ENCODE peak calls at places on chromosome 22, in six cellular contexts. M is A549; C is activated CD4-positive, alpha-beta T cell treated with anti-CD3 and anti-CD28 coated beads, Interleukin-2, amount 10 ng/mL, durations not matched to agents 7 days and 5 days; G is activated CD8-positive, alpha-beta memory T cell treated with anti-CD3 and anti-CD28 coated beads, Interleukin-2, amount 50 U/mL, for 48 hours; S is AML-193; V is brain pericyte. K is an unnamed sample.

GRCh38 chr22:49239264-49240015 is 588.2 kb downstream of the BRD1 start:
- DNase-seq in M (no peak), C (no peak), G (no peak), S (no peak), V (no peak), K (no peak)

GRCh38 chr22:47918936-47919505 is 1156.6 kb downstream of the TBC1D22A start:
- DNase-seq in M (no peak), C (no peak), G (no peak), S (no peak), V (no peak), K (no peak)

GRCh38 chr22:38674888-38675287 is 6.9 kb upstream of the TOMM22 start:
- DNase-seq in M (no peak), C (no peak), G (no peak), S (no peak), V (no peak), K (no peak)

GRCh38 chr22:49303781-49304461 is 523.8 kb downstream of the BRD1 start:
- DNase-seq in M (no peak), C (no peak), G (peak), S (no peak), V (no peak), K (no peak)

GRCh38 chr22:21054046-21054713 is 8.4 kb downstream of the LRRC74B start:
- DNase-seq in M (no peak), C (no peak), G (no peak), S (no peak), V (no peak), K (no peak)

GRCh38 chr22:20312396-20313191 is 7.3 kb downstream of the DGCR6L start:
- DNase-seq in M (no peak), C (peak), G (peak), S (no peak), V (no peak), K (no peak)

GRCh38 chr22:28014141-28015055 is 95.3 kb upstream of the PITPNB start:
- DNase-seq in M (no peak), C (no peak), G (no peak), S (no peak), V (no peak), K (no peak)

GRCh38 chr22:19806213-19807160 is 45.9 kb downstream of the TBX1 start:
- DNase-seq in M (peak), C (no peak), G (no peak), S (no peak), V (no peak), K (no peak)

GRCh38 chr22:22519591-22519990 is 479 bp downstream of the ZNF280A start:
- DNase-seq in M (peak), C (no peak), G (no peak), S (no peak), V (no peak), K (no peak)

GRCh38 chr22:46391486-46392136 is 56.1 kb downstream of the TRMU start:
- DNase-seq in M (no peak), C (no peak), G (no peak), S (no peak), V (no peak), K (no peak)

GRCh38 chr22:24028533-24028932 is 17.4 kb downstream of the CABIN1 start:
- DNase-seq in M (no peak), C (no peak), G (no peak), S (no peak), V (no peak), K (no peak)

GRCh38 chr22:43521716-43522115 is 109.9 kb downstream of the MPPED1 start:
- DNase-seq in M (peak), C (no peak), G (no peak), S (no peak), V (no peak), K (no peak)

GRCh38 chr22:24208012-24208749 is 26.9 kb downstream of the SUSD2 start:
- DNase-seq in M (peak), C (no peak), G (no peak), S (peak), V (peak), K (no peak)

GRCh38 chr22:43349636-43350035 is 6.5 kb upstream of the SCUBE1 start:
- DNase-seq in M (no peak), C (no peak), G (no peak), S (no peak), V (no peak), K (no peak)

GRCh38 chr22:39309881-39310714 is 9.3 kb downstream of the RPL3 start:
- DNase-seq in M (no peak), C (no peak), G (no peak), S (no peak), V (no peak), K (no peak)

GRCh38 chr22:31055322-31056159 is 25.6 kb upstream of the SMTN start:
- DNase-seq in M (peak), C (no peak), G (no peak), S (no peak), V (peak), K (peak)

GRCh38 chr22:30327864-30328345 is 1.2 kb upstream of the TBC1D10A start:
- DNase-seq in M (no peak), C (no peak), G (no peak), S (no peak), V (no peak), K (peak)

GRCh38 chr22:31861226-31861840 is 83.0 kb upstream of the YWHAH start:
- DNase-seq in M (no peak), C (no peak), G (no peak), S (no peak), V (no peak), K (no peak)

GRCh38 chr22:21042978-21043855 is 2.5 kb upstream of the LRRC74B start:
- DNase-seq in M (no peak), C (no peak), G (no peak), S (no peak), V (no peak), K (no peak)

GRCh38 chr22:48305726-48306235 is 1521.9 kb downstream of the BRD1 start:
- DNase-seq in M (no peak), C (no peak), G (no peak), S (no peak), V (no peak), K (no peak)

GRCh38 chr22:49178246-49179005 is 649.2 kb downstream of the BRD1 start:
- DNase-seq in M (no peak), C (no peak), G (no peak), S (no peak), V (no peak), K (no peak)

GRCh38 chr22:23764931-23765881 is 2.4 kb downstream of the C22orf15 start:
- DNase-seq in M (no peak), C (no peak), G (no peak), S (no peak), V (no peak), K (no peak)

GRCh38 chr22:26535499-26535898 is 23.2 kb upstream of the TFIP11 start:
- DNase-seq in M (no peak), C (no peak), G (no peak), S (no peak), V (no peak), K (no peak)

GRCh38 chr22:20514658-20515406 is 7.4 kb downstream of the MED15 start:
- DNase-seq in M (no peak), C (no peak), G (no peak), S (no peak), V (no peak), K (no peak)

K was measured in HEK293T.